ENCODE peak calls at places on chromosomes 13 and 19, in four cellular contexts. H is RPMI8226, O is hypothalamus, U is NCI-H2029. B is an unnamed sample.

GRCh38 chr19:55451522-55452380 is 8.7 kb upstream of the SHISA7 start:
- DNase-seq in H (no peak), O (peak; percentile 42), U (no peak), B (no peak)

GRCh38 chr19:42277821-42278809 is 9.1 kb downstream of the CIC start:
- DNase-seq in H (no peak), O (no peak), U (no peak), B (no peak)

GRCh38 chr13:99528547-99528946 is 27.3 kb downstream of the TM9SF2 start:
- DNase-seq in H (peak; percentile 8), O (no peak), U (no peak), B (no peak)

GRCh38 chr13:39655569-39656324 is at the start of gene COG6:
- DNase-seq in H (peak; percentile 84), O (peak; percentile 82), U (peak; percentile 33), B (peak; percentile 73)

GRCh38 chr13:90447735-90448103 is 899.8 kb upstream of the MIR17HG start:
- DNase-seq in H (no peak), O (no peak), U (no peak), B (no peak)

GRCh38 chr19:934865-935422 is 9.1 kb downstream of the ARID3A start:
- DNase-seq in H (no peak), O (peak; percentile 67), U (peak; percentile 90), B (no peak)

GRCh38 chr19:5261151-5261890 is 79.3 kb downstream of the PTPRS start:
- DNase-seq in H (no peak), O (no peak), U (no peak), B (no peak)

GRCh38 chr13:109684836-109685602 is 101.4 kb downstream of the IRS2 start:
- DNase-seq in H (no peak), O (no peak), U (peak; percentile 75), B (no peak)

GRCh38 chr19:39845621-39846175 is 481 bp downstream of the FBL start:
- DNase-seq in H (peak; percentile 9), O (no peak), U (peak; percentile 7), B (no peak)

GRCh38 chr19:1238373-1239303 is 833 bp upstream of the CBARP start:
- DNase-seq in H (peak; percentile 25), O (no peak), U (no peak), B (no peak)

GRCh38 chr19:17720487-17720839 is 1.2 kb downstream of the MAP1S start:
- DNase-seq in H (no peak), O (no peak), U (no peak), B (no peak)

GRCh38 chr19:56105090-56105701 is 15.9 kb downstream of the ZNF787 start:
- DNase-seq in H (no peak), O (peak; percentile 55), U (peak; percentile 58), B (no peak)

GRCh38 chr13:96294930-96295657 is 205.2 kb downstream of the HS6ST3 start:
- DNase-seq in H (peak; percentile 9), O (no peak), U (no peak), B (peak; percentile 8)

GRCh38 chr13:43686557-43686956 is 100.2 kb downstream of the ENOX1 start:
- DNase-seq in H (no peak), O (no peak), U (no peak), B (no peak)

GRCh38 chr19:29329460-29330134 is 116.6 kb upstream of the UQCRFS1 start:
- DNase-seq in H (peak; percentile 42), O (no peak), U (no peak), B (peak; percentile 18)

GRCh38 chr19:27745978-27746542 is 1466.9 kb downstream of the UQCRFS1 start:
- DNase-seq in H (no peak), O (no peak), U (no peak), B (no peak)

GRCh38 chr19:48403606-48404005 is 10.1 kb downstream of the GRIN2D start:
- DNase-seq in H (peak; percentile 45), O (no peak), U (peak; percentile 48), B (peak; percentile 62)

GRCh38 chr19:13094771-13095392 is 7.8 kb downstream of the LYL1 start:
- DNase-seq in H (no peak), O (no peak), U (no peak), B (no peak)

GRCh38 chr13:52084971-52085370 is 43.9 kb downstream of the NEK5 start:
- DNase-seq in H (no peak), O (no peak), U (no peak), B (no peak)

GRCh38 chr13:102878491-102878890 is 32.7 kb downstream of the ERCC5 start:
- DNase-seq in H (no peak), O (no peak), U (no peak), B (no peak)

GRCh38 chr13:62300021-62300420 is 884.4 kb upstream of the PCDH20 start:
- DNase-seq in H (no peak), O (no peak), U (no peak), B (no peak)

GRCh38 chr13:49386664-49387063 is 57.2 kb downstream of the CAB39L start:
- DNase-seq in H (no peak), O (no peak), U (no peak), B (no peak)

GRCh38 chr19:54137913-54138776 is 583 bp downstream of the CNOT3 start:
- DNase-seq in H (peak; percentile 34), O (no peak), U (no peak), B (peak; percentile 29)

GRCh38 chr13:96710166-96710866 is 284.0 kb downstream of the OXGR1 start:
- DNase-seq in H (no peak), O (no peak), U (no peak), B (peak; percentile 75)

GRCh38 chr13:67063036-67063435 is 167.1 kb downstream of the PCDH9 start:
- DNase-seq in H (no peak), O (no peak), U (no peak), B (no peak)

GRCh38 chr13:99145461-99145860 is 55.2 kb upstream of the UBAC2 start:
- DNase-seq in H (no peak), O (no peak), U (no peak), B (no peak)

GRCh38 chr13:113935081-113935511 is 38.8 kb downstream of the C13orf46 start:
- DNase-seq in H (no peak), O (no peak), U (no peak), B (no peak)

GRCh38 chr19:14494910-14495677 is 833 bp downstream of the GIPC1 start:
- DNase-seq in H (no peak), O (no peak), U (no peak), B (no peak)

GRCh38 chr19:10544242-10544752 is 593 bp downstream of the ATG4D start:
- DNase-seq in H (peak; percentile 47), O (no peak), U (peak; percentile 15), B (peak; percentile 17)

GRCh38 chr19:16637535-16637934 is 9.5 kb upstream of the MED26 start:
- DNase-seq in H (no peak), O (no peak), U (no peak), B (no peak)

GRCh38 chr19:40612831-40613668 is 11.9 kb downstream of the LTBP4 start:
- DNase-seq in H (no peak), O (no peak), U (peak; percentile 63), B (peak; percentile 64)

GRCh38 chr19:40717325-40717879 is 490 bp downstream of the ITPKC start:
- DNase-seq in H (peak; percentile 4), O (no peak), U (no peak), B (no peak)

GRCh38 chr13:58476176-58476575 is 844.6 kb downstream of the PCDH17 start:
- DNase-seq in H (no peak), O (no peak), U (no peak), B (no peak)

GRCh38 chr19:38355728-38356725 is 18.3 kb upstream of the PSMD8 start:
- DNase-seq in H (no peak), O (no peak), U (no peak), B (no peak)

GRCh38 chr19:7965921-7966665 is 22.6 kb upstream of the TIMM44 start:
- DNase-seq in H (no peak), O (no peak), U (no peak), B (no peak)

GRCh38 chr19:30229524-30230174 is 142.5 kb upstream of the ZNF536 start:
- DNase-seq in H (no peak), O (no peak), U (no peak), B (no peak)

GRCh38 chr19:4581381-4582111 is 22.1 kb upstream of the SEMA6B start:
- DNase-seq in H (peak; percentile 61), O (no peak), U (no peak), B (no peak)

GRCh38 chr13:50080158-50080855 is 65.1 kb downstream of the KCNRG start:
- DNase-seq in H (peak; percentile 43), O (peak; percentile 6), U (no peak), B (peak; percentile 7)

GRCh38 chr13:80753951-80754350 is 413.0 kb upstream of the SPRY2 start:
- DNase-seq in H (no peak), O (no peak), U (no peak), B (no peak)

B was measured in MM.1S.